ENCODE peak calls at places on chromosome 20, in seven cellular contexts. J is H1, B is GM12892, U is GM12878, R is HepG2, L is SK-N-SH, W is K562. X is an unnamed sample.

GRCh38 chr20:16530201-16530681 is 43.0 kb downstream of the KIF16B start:
- DNase-seq in J (no peak), B (no peak), U (no peak), R (peak), L (no peak), W (no peak), X (no peak)

GRCh38 chr20:53925651-53926401 is 144.6 kb downstream of the BCAS1 start:
- DNase-seq in J (no peak), B (no peak), U (no peak), R (no peak), L (no peak), W (no peak), X (no peak)

GRCh38 chr20:34439168-34439567 is 76.1 kb downstream of the ITCH start:
- DNase-seq in J (no peak), B (no peak), U (no peak), R (no peak), L (no peak), W (no peak), X (no peak)

GRCh38 chr20:62860391-62860923 is 1.2 kb downstream of the TCFL5 start:
- DNase-seq in J (no peak), B (no peak), U (no peak), R (peak), L (no peak), W (no peak), X (no peak)

GRCh38 chr20:48618631-48619030 is 209.2 kb downstream of the PREX1 start:
- DNase-seq in J (no peak), B (no peak), U (no peak), R (no peak), L (no peak), W (no peak), X (no peak)

GRCh38 chr20:2687514-2687913 is 5.1 kb upstream of the EBF4 start:
- DNase-seq in J (no peak), B (no peak), U (no peak), R (no peak), L (no peak), W (no peak), X (no peak)

GRCh38 chr20:24734139-24734538 is 214.9 kb upstream of the CST7 start:
- DNase-seq in J (peak), B (no peak), U (no peak), R (no peak), L (no peak), W (no peak), X (no peak)

GRCh38 chr20:38290829-38291581 is 13.0 kb upstream of the BPI start:
- DNase-seq in J (peak), B (no peak), U (no peak), R (peak), L (peak), W (peak), X (no peak)

GRCh38 chr20:1272368-1273155 is 6.5 kb downstream of the SNPH start:
- DNase-seq in J (no peak), B (no peak), U (no peak), R (no peak), L (no peak), W (no peak), X (no peak)

GRCh38 chr20:43721429-43722152 is 5.2 kb downstream of the GTSF1L start:
- DNase-seq in J (peak), B (no peak), U (no peak), R (no peak), L (no peak), W (no peak), X (no peak)

GRCh38 chr20:35901678-35902544 is 52.4 kb downstream of the SCAND1 start:
- DNase-seq in J (no peak), B (no peak), U (no peak), R (peak), L (no peak), W (peak), X (no peak)

GRCh38 chr20:6819599-6819998 is 52.1 kb downstream of the BMP2 start:
- DNase-seq in J (no peak), B (no peak), U (no peak), R (peak), L (no peak), W (no peak), X (no peak)

GRCh38 chr20:36526521-36527011 is 14.8 kb upstream of the MYL9 start:
- DNase-seq in J (no peak), B (no peak), U (no peak), R (no peak), L (no peak), W (no peak), X (no peak)

GRCh38 chr20:38114353-38114791 is 50.7 kb downstream of the TGM2 start:
- DNase-seq in J (peak), B (no peak), U (no peak), R (no peak), L (no peak), W (no peak), X (no peak)

GRCh38 chr20:13546497-13547131 is 92.1 kb downstream of the TASP1 start:
- DNase-seq in J (peak), B (peak), U (peak), R (peak), L (peak), W (peak), X (no peak)

GRCh38 chr20:20037960-20038359 is 14.3 kb downstream of the CRNKL1 start:
- DNase-seq in J (no peak), B (no peak), U (no peak), R (no peak), L (no peak), W (no peak), X (no peak)

GRCh38 chr20:34189572-34190163 is 51.6 kb upstream of the ASIP start:
- DNase-seq in J (no peak), B (no peak), U (no peak), R (no peak), L (no peak), W (peak), X (no peak)

GRCh38 chr20:35012227-35013069 is 56.8 kb downstream of the MYH7B start:
- DNase-seq in J (no peak), B (no peak), U (no peak), R (no peak), L (no peak), W (no peak), X (no peak)

GRCh38 chr20:58150772-58151171 is 77.7 kb downstream of the ANKRD60 start:
- DNase-seq in J (peak), B (no peak), U (no peak), R (no peak), L (no peak), W (no peak), X (no peak)

GRCh38 chr20:1566701-1567100 is 9.2 kb upstream of the SIRPD start:
- DNase-seq in J (no peak), B (no peak), U (no peak), R (peak), L (no peak), W (peak), X (no peak)

GRCh38 chr20:57480444-57481152 is 44.3 kb downstream of the CTCFL start:
- DNase-seq in J (no peak), B (peak), U (peak), R (no peak), L (no peak), W (no peak), X (peak)

GRCh38 chr20:58808296-58809046 is 42.2 kb downstream of the GNAS-AS1 start:
- DNase-seq in J (no peak), B (no peak), U (no peak), R (no peak), L (no peak), W (no peak), X (no peak)

GRCh38 chr20:36812601-36813000 is 39.0 kb upstream of the DSN1 start:
- DNase-seq in J (no peak), B (no peak), U (no peak), R (no peak), L (no peak), W (no peak), X (no peak)

GRCh38 chr20:17395729-17396128 is 135.4 kb downstream of the BFSP1 start:
- DNase-seq in J (no peak), B (no peak), U (no peak), R (no peak), L (no peak), W (no peak), X (no peak)

GRCh38 chr20:43844778-43845614 is 69.7 kb upstream of the TOX2 start:
- DNase-seq in J (peak), B (no peak), U (no peak), R (no peak), L (no peak), W (no peak), X (no peak)

GRCh38 chr20:688809-689208 is 13.2 kb upstream of the SCRT2 start:
- DNase-seq in J (no peak), B (no peak), U (no peak), R (peak), L (peak), W (peak), X (no peak)

GRCh38 chr20:11350126-11351005 is 567.3 kb upstream of the BTBD3 start:
- DNase-seq in J (no peak), B (no peak), U (no peak), R (no peak), L (no peak), W (no peak), X (no peak)

GRCh38 chr20:18831830-18832229 is 18.2 kb downstream of the SCP2D1 start:
- DNase-seq in J (no peak), B (no peak), U (no peak), R (no peak), L (no peak), W (no peak), X (no peak)

GRCh38 chr20:60446273-60447111 is 488.3 kb downstream of the CDH26 start:
- DNase-seq in J (no peak), B (no peak), U (no peak), R (no peak), L (no peak), W (no peak), X (no peak)

GRCh38 chr20:10129749-10130148 is 88.9 kb upstream of the SNAP25 start:
- DNase-seq in J (no peak), B (no peak), U (no peak), R (no peak), L (no peak), W (no peak), X (no peak)

GRCh38 chr20:34022843-34023234 is 29.1 kb downstream of the RALY start:
- DNase-seq in J (no peak), B (no peak), U (no peak), R (no peak), L (no peak), W (no peak), X (no peak)

GRCh38 chr20:16446246-16446645 is 127.0 kb downstream of the KIF16B start:
- DNase-seq in J (no peak), B (no peak), U (no peak), R (no peak), L (peak), W (no peak), X (no peak)

GRCh38 chr20:43862438-43862837 is 52.2 kb upstream of the TOX2 start:
- DNase-seq in J (no peak), B (no peak), U (no peak), R (no peak), L (no peak), W (no peak), X (no peak)

GRCh38 chr20:58634818-58635665 is 16.0 kb upstream of the STX16 start:
- DNase-seq in J (no peak), B (no peak), U (no peak), R (no peak), L (no peak), W (peak), X (peak)

GRCh38 chr20:61804896-61805295 is 260.8 kb downstream of the TAF4 start:
- DNase-seq in J (no peak), B (no peak), U (no peak), R (no peak), L (no peak), W (no peak), X (no peak)

GRCh38 chr20:61803416-61803902 is 262.2 kb downstream of the TAF4 start:
- DNase-seq in J (no peak), B (no peak), U (no peak), R (no peak), L (no peak), W (no peak), X (no peak)

GRCh38 chr20:61802721-61803311 is 262.9 kb downstream of the TAF4 start:
- DNase-seq in J (no peak), B (no peak), U (no peak), R (no peak), L (no peak), W (no peak), X (no peak)

GRCh38 chr20:61805365-61805764 is 260.3 kb downstream of the TAF4 start:
- DNase-seq in J (no peak), B (no peak), U (no peak), R (no peak), L (no peak), W (no peak), X (no peak)

GRCh38 chr20:61803903-61804804 is 261.5 kb downstream of the TAF4 start:
- DNase-seq in J (no peak), B (no peak), U (peak), R (no peak), L (no peak), W (no peak), X (peak)
- TF ChIP-seq TAF1 in J (no peak), B (no peak), U (no peak), R (no peak), L (no peak), W (no peak), X (no peak)

GRCh38 chr20:50224553-50225255 is 34.1 kb downstream of the CEBPB start:
- DNase-seq in J (no peak), B (no peak), U (no peak), R (no peak), L (no peak), W (peak), X (no peak)
- TF ChIP-seq POLR2AphosphoS5 in J (no peak), B (no peak), U (no peak), R (no peak), L (peak), W (no peak), X (no peak)

GRCh38 chr20:41030536-41031242 is 2.1 kb downstream of the TOP1 start:
- DNase-seq in J (no peak), B (no peak), U (no peak), R (peak), L (no peak), W (no peak), X (no peak)

GRCh38 chr20:41031243-41031619 is 2.6 kb downstream of the TOP1 start:
- DNase-seq in J (no peak), B (no peak), U (no peak), R (no peak), L (no peak), W (no peak), X (no peak)

GRCh38 chr20:41028359-41029149 is at the start of gene TOP1:
- DNase-seq in J (peak), B (peak), U (peak), R (peak), L (peak), W (peak), X (peak)

GRCh38 chr20:41027872-41028358 is 707 bp upstream of the TOP1 start:
- DNase-seq in J (no peak), B (no peak), U (no peak), R (no peak), L (no peak), W (no peak), X (no peak)

GRCh38 chr20:41029150-41029872 is 689 bp downstream of the TOP1 start:
- DNase-seq in J (peak), B (peak), U (no peak), R (no peak), L (peak), W (peak), X (no peak)
- TF ChIP-seq TAF1 in J (peak), B (no peak), U (no peak), R (no peak), L (no peak), W (no peak), X (no peak)

DNA sequence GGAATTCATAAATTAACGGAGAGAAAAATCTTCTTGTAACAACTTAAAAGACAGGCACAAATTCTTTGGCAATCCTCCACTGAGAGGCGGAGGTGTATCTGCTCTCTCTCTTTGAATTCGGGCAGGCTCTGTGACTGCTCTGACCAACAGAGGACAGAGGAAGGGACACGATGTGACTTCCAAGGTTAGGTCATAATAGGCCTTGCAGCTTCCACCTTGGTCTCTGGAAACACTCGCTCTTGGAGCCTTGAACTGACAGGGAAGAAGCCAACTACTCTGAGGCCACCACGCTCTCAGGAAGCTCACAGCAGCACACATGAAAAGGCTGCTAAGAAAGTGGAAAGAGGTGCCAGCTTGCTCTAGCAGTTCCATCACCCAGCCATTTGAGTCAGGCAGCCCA is 14.9 kb downstream of the TOMM34 start:
- DNase-seq in J (no peak), B (no peak), U (no peak), R (no peak), L (no peak), W (no peak), X (no peak)
- TF ChIP-seq POLR2AphosphoS5 in J (no peak), B (no peak), U (no peak), R (no peak), L (no peak), W (no peak), X (no peak)

DNA sequence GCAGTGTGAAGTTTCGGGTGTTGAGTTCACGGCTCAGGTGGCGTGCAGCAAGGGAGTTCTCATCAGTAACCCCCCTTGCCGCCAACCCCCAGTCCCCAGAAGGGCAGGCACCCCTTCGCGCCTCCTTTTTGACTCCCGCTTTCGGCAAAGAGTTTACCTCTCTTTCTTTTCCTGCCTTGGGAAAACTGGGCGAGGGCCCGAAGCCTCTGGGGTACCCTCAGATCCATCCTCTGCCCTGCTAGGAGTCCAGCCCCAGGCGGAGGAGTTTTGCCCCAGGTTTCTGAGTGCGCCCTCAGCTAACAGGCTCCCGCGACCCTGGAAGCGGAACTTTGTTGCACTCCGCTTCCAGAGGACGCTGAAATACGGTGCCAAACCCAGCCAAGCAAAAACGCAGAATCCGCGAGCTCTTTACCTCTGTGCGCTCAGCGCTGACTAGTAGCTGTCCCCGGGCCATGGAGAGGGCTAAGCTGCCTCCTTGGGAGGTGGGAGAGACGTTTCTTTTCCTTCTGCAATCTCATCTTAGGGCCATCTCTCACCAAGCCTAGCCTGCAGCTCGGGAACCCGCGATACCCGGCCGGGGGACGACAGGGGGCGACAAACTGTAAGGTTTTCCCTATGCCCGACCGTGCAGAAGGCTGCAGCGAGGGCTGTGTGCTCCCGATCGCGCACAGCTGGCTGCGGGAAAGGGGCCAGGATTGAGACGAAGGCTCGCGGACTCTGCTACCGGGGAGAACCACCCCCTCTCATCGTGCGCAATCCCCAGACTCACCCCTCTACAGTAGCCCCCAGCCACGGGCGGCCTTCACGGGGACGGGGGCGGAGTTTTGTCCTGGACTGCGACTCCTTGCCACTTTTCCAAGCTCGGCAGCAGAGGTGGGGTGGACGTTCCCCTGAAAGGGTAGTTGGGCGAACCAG is 2.7 kb upstream of the PAX1 start:
- DNase-seq in J (peak), B (no peak), U (no peak), R (peak), L (peak), W (peak), X (no peak)
- TF ChIP-seq TAF1 in J (no peak), B (no peak), U (no peak), R (no peak), L (no peak), W (no peak), X (no peak)

DNA sequence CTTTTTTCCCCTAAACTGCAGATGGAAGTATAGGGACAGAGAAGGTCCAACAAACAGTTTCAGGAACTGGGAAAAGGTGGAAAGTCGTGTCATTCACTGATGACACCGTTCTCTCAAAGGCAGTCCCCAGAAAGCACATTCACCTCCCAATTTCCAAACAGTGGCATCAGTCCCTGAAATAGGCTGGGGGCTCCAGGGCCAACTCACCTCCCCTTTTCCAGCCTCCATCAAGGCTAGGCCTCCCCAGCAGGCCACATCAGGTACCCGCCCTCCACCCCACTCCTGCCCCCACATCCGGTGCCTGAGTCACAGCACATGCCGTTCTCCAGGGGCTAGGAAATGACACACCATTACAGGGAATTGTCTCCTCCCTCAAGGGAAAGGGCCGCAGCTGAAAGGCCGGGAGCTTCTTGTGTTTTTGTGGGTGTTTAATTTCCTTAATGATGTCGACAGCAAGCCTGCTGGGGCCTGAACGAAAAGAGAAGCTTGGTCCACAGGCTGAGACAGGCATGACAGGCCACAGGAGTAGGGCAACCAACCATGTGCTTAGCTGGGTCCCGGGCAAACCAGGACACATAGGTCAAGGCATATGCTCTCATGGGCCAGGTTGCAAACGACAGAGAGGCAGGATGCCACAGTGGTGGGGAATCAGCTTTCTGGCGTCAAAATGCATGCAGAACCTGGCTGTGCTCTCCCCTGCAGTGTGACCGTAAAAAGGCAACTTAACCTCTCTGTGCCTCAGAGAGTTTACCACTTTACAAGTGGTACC is 39.2 kb downstream of the ZMYND8 start:
- DNase-seq in J (no peak), B (peak), U (no peak), R (peak), L (no peak), W (peak), X (peak)
- TF ChIP-seq POLR2AphosphoS5 in J (peak), B (no peak), U (no peak), R (no peak), L (peak), W (peak), X (no peak)